ENCODE peak calls at places on chromosomes 12 and 14, in seven cellular contexts. U, Z, E, F, H, L and R are unnamed samples. For H3K9me3, the result is how much of the 10 kb centered on the place peaks cover.

GRCh38 chr12:124687695-124688301 is 120.4 kb upstream of the NCOR2 start:
- DNase-seq in U (no peak), Z (no peak), E (no peak), F (no peak), H (no peak), L (no peak), R (no peak)

GRCh38 chr14:101445278-101445677 is 116.0 kb upstream of the DIO3 start:
- DNase-seq in U (no peak), Z (no peak), E (no peak), F (no peak), H (no peak), L (no peak), R (no peak)

GRCh38 chr14:88468396-88468795 is 82.9 kb downstream of the SPATA7 start:
- DNase-seq in U (no peak), Z (peak), E (peak), F (no peak), H (no peak), L (peak), R (no peak)

GRCh38 chr12:67764946-67765619 is 116.5 kb downstream of the DYRK2 start:
- DNase-seq in U (no peak), Z (no peak), E (no peak), F (no peak), H (no peak), L (no peak), R (no peak)

GRCh38 chr14:99201351-99202073 is 70.5 kb downstream of the BCL11B start:
- DNase-seq in U (no peak), Z (no peak), E (no peak), F (no peak), H (no peak), L (no peak), R (no peak)

GRCh38 chr14:24817638-24818053 is 183.7 kb upstream of the GZMB start:
- DNase-seq in U (no peak), Z (no peak), E (no peak), F (peak), H (no peak), L (peak), R (no peak)

GRCh38 chr12:77406131-77406905 is 340.9 kb upstream of the E2F7 start:
- DNase-seq in U (no peak), Z (no peak), E (no peak), F (no peak), H (no peak), L (no peak), R (no peak)

GRCh38 chr12:48869191-48869590 is 3.5 kb upstream of the RND1 start:
- DNase-seq in U (no peak), Z (no peak), E (no peak), F (no peak), H (no peak), L (no peak), R (no peak)

GRCh38 chr12:131113562-131113961 is 159.9 kb downstream of the ADGRD1 start:
- DNase-seq in U (no peak), Z (no peak), E (no peak), F (no peak), H (no peak), L (no peak), R (no peak)

GRCh38 chr14:53841109-53842099 is 115.2 kb downstream of the BMP4 start:
- DNase-seq in U (no peak), Z (peak), E (no peak), F (no peak), H (no peak), L (no peak), R (no peak)

GRCh38 chr12:56679834-56680575 is 8.1 kb downstream of the PTGES3 start:
- DNase-seq in U (no peak), Z (no peak), E (no peak), F (no peak), H (no peak), L (no peak), R (no peak)

GRCh38 chr14:59481407-59482119 is 2.6 kb downstream of the L3HYPDH start:
- DNase-seq in U (no peak), Z (no peak), E (peak), F (peak), H (no peak), L (peak), R (no peak)

GRCh38 chr14:103483600-103483999 is 39.0 kb downstream of the CKB start:
- DNase-seq in U (no peak), Z (peak), E (peak), F (no peak), H (no peak), L (peak), R (no peak)

GRCh38 chr12:15001733-15002471 is 29.1 kb downstream of the PDE6H start:
- DNase-seq in U (no peak), Z (no peak), E (no peak), F (no peak), H (peak), L (peak), R (no peak)

GRCh38 chr12:47757840-47758583 is 668 bp downstream of the RAPGEF3 start:
- DNase-seq in U (no peak), Z (no peak), E (no peak), F (no peak), H (peak), L (no peak), R (no peak)

GRCh38 chr12:129200576-129200975 is 347.3 kb downstream of the GLT1D1 start:
- DNase-seq in U (no peak), Z (no peak), E (no peak), F (no peak), H (no peak), L (no peak), R (no peak)

GRCh38 chr14:24895243-24895583 is 154.7 kb downstream of the STXBP6 start:
- DNase-seq in U (no peak), Z (no peak), E (no peak), F (no peak), H (no peak), L (peak), R (no peak)

GRCh38 chr14:21902561-21903199 is 229.1 kb upstream of the OR4E1 start:
- DNase-seq in U (no peak), Z (peak), E (no peak), F (peak), H (no peak), L (no peak), R (no peak)

GRCh38 chr12:44101470-44101869 is 265.6 kb downstream of the TMEM117 start:
- DNase-seq in U (no peak), Z (no peak), E (no peak), F (no peak), H (no peak), L (no peak), R (no peak)

GRCh38 chr12:103924761-103925641 is 5.2 kb upstream of the HSP90B1 start:
- DNase-seq in U (no peak), Z (peak), E (peak), F (peak), H (no peak), L (peak), R (no peak)

GRCh38 chr12:8987589-8988205 is 1.6 kb upstream of the KLRG1 start:
- DNase-seq in U (peak), Z (no peak), E (no peak), F (no peak), H (no peak), L (no peak), R (no peak)

GRCh38 chr12:25251749-25252148 is 1.0 kb upstream of the KRAS start:
- DNase-seq in U (no peak), Z (no peak), E (no peak), F (no peak), H (no peak), L (no peak), R (no peak)

GRCh38 chr14:52338282-52338681 is 24.2 kb downstream of the PTGER2 start:
- DNase-seq in U (no peak), Z (peak), E (peak), F (peak), H (no peak), L (peak), R (no peak)

GRCh38 chr12:3035171-3035570 is 42.0 kb upstream of the TSPAN9 start:
- DNase-seq in U (no peak), Z (no peak), E (no peak), F (no peak), H (no peak), L (peak), R (no peak)

GRCh38 chr12:6195665-6196535 is 4.3 kb upstream of the CD9 start:
- DNase-seq in U (peak), Z (peak), E (peak), F (peak), H (peak), L (peak), R (peak)

GRCh38 chr14:75521415-75522199 is 662 bp upstream of the BATF start:
- DNase-seq in U (no peak), Z (no peak), E (peak), F (no peak), H (no peak), L (no peak), R (no peak)

GRCh38 chr14:75523771-75524171 is 1.5 kb downstream of the BATF start:
- DNase-seq in U (no peak), Z (no peak), E (peak), F (no peak), H (no peak), L (peak), R (no peak)

GRCh38 chr14:75520852-75521251 is 1.4 kb upstream of the BATF start:
- DNase-seq in U (no peak), Z (no peak), E (no peak), F (no peak), H (no peak), L (no peak), R (no peak)

GRCh38 chr14:75522919-75523318 is 650 bp downstream of the BATF start:
- DNase-seq in U (no peak), Z (no peak), E (no peak), F (no peak), H (no peak), L (no peak), R (no peak)

GRCh38 chr14:75522224-75522764 is at the start of gene BATF:
- DNase-seq in U (peak), Z (no peak), E (no peak), F (no peak), H (no peak), L (no peak), R (peak)
- H3K4me3 ChIP-seq in U (peak), Z (no peak), E (no peak), F (no peak), H (no peak), L (no peak), R (peak)

GRCh38 chr14:82565825-82566224 is 1032.2 kb upstream of the SEL1L start:
- DNase-seq in U (no peak), Z (no peak), E (no peak), F (no peak), H (no peak), L (no peak), R (no peak)
- H3K9me3 ChIP-seq in U (under half), Z (under half), E (under half), F (under half), H (under half), L (under half), R (under half)

GRCh38 chr12:89863332-89863938 is 154.8 kb upstream of the ATP2B1 start:
- DNase-seq in U (peak), Z (no peak), E (no peak), F (no peak), H (no peak), L (no peak), R (peak)
- H3K4me3 ChIP-seq in U (peak), Z (no peak), E (no peak), F (no peak), H (no peak), L (no peak), R (peak)

DNA sequence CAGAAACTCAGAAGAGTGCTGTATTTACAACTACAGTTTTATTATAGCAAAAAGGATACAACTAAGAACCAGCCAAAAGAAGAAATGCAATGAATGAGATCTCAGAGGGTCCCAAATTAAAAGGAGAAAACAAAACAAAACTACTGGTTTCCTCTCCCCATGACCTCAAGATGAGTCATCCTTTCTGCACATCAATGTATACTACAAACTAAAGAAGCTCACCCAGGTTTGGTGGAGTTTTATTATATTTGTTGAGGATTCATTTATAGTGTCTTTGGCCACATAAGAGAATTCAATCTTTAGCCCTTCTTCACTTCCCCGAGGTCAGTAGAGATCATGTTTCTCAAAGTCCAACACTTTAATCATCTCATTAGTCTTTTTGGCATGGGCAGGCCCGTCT is 210.6 kb downstream of the SLC6A15 start:
- DNase-seq in U (no peak), Z (peak), E (peak), F (no peak), H (no peak), L (peak), R (no peak)
- H3K9me3 ChIP-seq in U (under half), Z (under half), E (under half), F (under half), H (under half), L (under half), R (under half)

GRCh38 chr12:22658214-22658613 is 33.2 kb downstream of the ETNK1 start:
- DNase-seq in U (no peak), Z (peak), E (peak), F (peak), H (no peak), L (peak), R (no peak)

GRCh38 chr12:22657538-22657937 is 32.6 kb downstream of the ETNK1 start:
- DNase-seq in U (no peak), Z (peak), E (no peak), F (no peak), H (no peak), L (peak), R (no peak)

GRCh38 chr12:22653790-22654189 is 28.8 kb downstream of the ETNK1 start:
- DNase-seq in U (no peak), Z (peak), E (peak), F (no peak), H (no peak), L (no peak), R (no peak)

GRCh38 chr12:22656376-22656775 is 31.4 kb downstream of the ETNK1 start:
- DNase-seq in U (no peak), Z (no peak), E (no peak), F (no peak), H (no peak), L (no peak), R (no peak)

DNA sequence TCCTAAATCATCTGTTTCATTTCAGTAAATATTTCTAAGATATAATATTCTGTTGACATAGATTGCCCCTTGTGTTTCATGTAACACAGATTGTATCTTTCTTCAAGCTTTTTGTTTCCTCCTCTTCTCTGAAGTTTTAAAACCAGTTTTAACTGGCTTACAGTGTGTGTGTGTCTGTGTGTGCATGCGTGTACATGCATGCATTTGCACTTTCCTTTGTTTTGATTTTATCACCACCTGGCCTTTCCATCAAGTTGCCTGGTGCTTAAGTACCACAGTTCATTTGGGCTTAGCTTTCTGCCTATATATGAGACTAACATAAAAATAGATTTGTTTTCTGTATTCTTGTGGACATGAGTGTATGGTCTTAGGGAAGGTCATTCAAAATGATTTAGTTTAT is 31.9 kb downstream of the ETNK1 start:
- DNase-seq in U (no peak), Z (peak), E (no peak), F (no peak), H (no peak), L (no peak), R (no peak)
- H3K4me3 ChIP-seq in U (no peak), Z (no peak), E (no peak), F (no peak), H (no peak), L (no peak), R (no peak)

DNA sequence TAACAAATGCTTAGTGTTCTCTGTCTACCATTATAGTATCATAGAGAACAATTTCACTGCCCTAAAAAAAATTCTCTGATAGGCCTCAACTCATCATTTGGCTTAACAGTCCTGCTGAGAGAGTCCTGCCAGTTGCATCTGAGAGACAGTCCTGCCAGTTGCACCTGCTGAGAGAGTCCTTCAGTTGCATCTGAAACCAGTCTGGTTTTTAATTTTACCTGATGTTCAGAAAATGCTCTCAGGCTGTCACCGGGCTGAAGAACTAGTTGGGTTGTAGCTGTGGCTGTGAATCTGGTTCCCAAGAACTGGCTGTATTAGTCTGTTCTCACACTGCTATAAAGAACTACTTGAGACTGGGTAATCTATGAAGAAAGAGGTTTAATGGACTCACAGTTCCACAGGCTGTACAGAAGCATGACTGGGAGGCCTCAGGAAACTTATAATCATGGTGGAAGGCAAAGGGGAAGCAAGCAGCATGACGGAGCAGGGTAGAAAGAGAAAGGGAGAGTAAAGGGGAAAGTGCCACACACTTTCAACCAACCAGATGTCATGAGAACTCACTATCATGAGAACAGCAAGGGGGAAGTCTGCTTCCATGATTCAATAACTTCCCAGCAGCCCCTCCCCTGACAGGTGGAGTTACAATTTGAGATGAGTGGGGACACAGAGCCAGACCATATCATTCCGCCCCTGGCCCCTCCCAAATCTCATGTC is 51.6 kb downstream of the PRKCH start:
- DNase-seq in U (no peak), Z (no peak), E (no peak), F (no peak), H (no peak), L (no peak), R (no peak)
- H3K9me3 ChIP-seq in U (under half), Z (under half), E (under half), F (under half), H (under half), L (under half), R (under half)

GRCh38 chr14:91171291-91171690 is 57.4 kb downstream of the DGLUCY start:
- DNase-seq in U (no peak), Z (no peak), E (no peak), F (no peak), H (no peak), L (no peak), R (no peak)
- H3K4me3 ChIP-seq in U (no peak), Z (no peak), E (no peak), F (no peak), H (no peak), L (no peak), R (no peak)

GRCh38 chr14:65798216-65798615 is 385.7 kb downstream of the FUT8 start:
- DNase-seq in U (no peak), Z (no peak), E (no peak), F (no peak), H (no peak), L (no peak), R (no peak)

GRCh38 chr14:65791551-65791981 is 379.0 kb downstream of the FUT8 start:
- DNase-seq in U (peak), Z (peak), E (peak), F (peak), H (no peak), L (peak), R (peak)

GRCh38 chr14:65790185-65790815 is 377.8 kb downstream of the FUT8 start:
- DNase-seq in U (no peak), Z (no peak), E (no peak), F (no peak), H (no peak), L (no peak), R (no peak)

GRCh38 chr14:65792208-65792905 is 379.8 kb downstream of the FUT8 start:
- DNase-seq in U (no peak), Z (peak), E (peak), F (peak), H (no peak), L (peak), R (no peak)

DNA sequence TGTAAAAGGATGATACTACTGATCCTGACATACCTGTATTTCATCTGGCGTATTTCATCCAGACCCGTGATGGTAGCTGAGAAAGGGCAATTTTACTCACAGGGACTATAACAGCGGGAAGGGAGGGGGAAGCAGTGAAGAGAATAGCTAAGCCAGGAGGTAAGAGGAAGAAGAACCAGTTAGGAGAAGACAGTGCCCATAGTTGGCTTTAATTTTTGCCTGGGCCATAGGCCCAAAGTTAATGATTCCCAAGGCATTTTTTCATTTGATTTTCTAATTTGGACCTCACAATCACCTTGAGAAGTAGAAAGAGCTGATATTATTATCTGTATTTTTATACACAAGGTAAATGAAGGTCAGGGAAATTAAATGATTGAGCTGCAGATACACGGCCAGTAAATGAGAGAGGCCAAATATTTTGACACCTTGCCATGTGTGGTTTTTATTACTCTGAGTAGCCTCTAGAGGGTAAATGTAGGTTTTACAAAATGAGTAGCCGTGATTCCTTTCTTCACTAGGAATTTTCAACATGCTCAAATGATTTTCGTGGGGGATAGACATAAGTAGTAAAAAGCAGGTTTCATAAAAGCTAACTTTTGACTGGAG is 382.2 kb downstream of the FUT8 start:
- DNase-seq in U (no peak), Z (no peak), E (no peak), F (no peak), H (no peak), L (no peak), R (no peak)
- H3K9me3 ChIP-seq in U (under half), Z (under half), E (under half), F (under half), H (under half), L (under half), R (under half)

GRCh38 chr14:104933721-104934379 is 9.2 kb downstream of the PLD4 start:
- DNase-seq in U (no peak), Z (no peak), E (no peak), F (no peak), H (peak), L (no peak), R (no peak)

GRCh38 chr14:104935026-104935650 is 10.5 kb downstream of the PLD4 start:
- DNase-seq in U (no peak), Z (peak), E (no peak), F (no peak), H (peak), L (no peak), R (no peak)

GRCh38 chr14:104935955-104936354 is 11.3 kb downstream of the PLD4 start:
- DNase-seq in U (no peak), Z (peak), E (no peak), F (no peak), H (no peak), L (no peak), R (no peak)

GRCh38 chr14:104932676-104933631 is 8.3 kb downstream of the PLD4 start:
- DNase-seq in U (peak), Z (peak), E (peak), F (peak), H (peak), L (peak), R (peak)

GRCh38 chr14:104934380-104934733 is 9.7 kb downstream of the PLD4 start:
- DNase-seq in U (no peak), Z (no peak), E (no peak), F (no peak), H (no peak), L (no peak), R (no peak)
- H3K4me3 ChIP-seq in U (no peak), Z (no peak), E (no peak), F (no peak), H (no peak), L (no peak), R (no peak)